ENCODE peak calls at places on chromosomes 13 and 19, in four cellular contexts. J, S, N and Y are unnamed samples. For H3K36me3, the result is how much of the 10 kb centered on the place peaks cover.

GRCh38 chr13:42215578-42216421 is 56.2 kb upstream of the AKAP11 start:
- DNase-seq in J (peak), S (peak), N (peak), Y (peak)

GRCh38 chr13:52454459-52454824 is 836 bp upstream of the CKAP2 start:
- DNase-seq in J (peak), S (peak), N (peak), Y (no peak)

GRCh38 chr13:23794267-23795161 is 94.7 kb downstream of the MIPEP start:
- DNase-seq in J (no peak), S (peak), N (no peak), Y (no peak)

GRCh38 chr13:20439261-20439660 is 86.4 kb downstream of the CRYL1 start:
- DNase-seq in J (no peak), S (peak), N (no peak), Y (no peak)

GRCh38 chr13:45833663-45834062 is 17.9 kb downstream of the SIAH3 start:
- DNase-seq in J (peak), S (peak), N (no peak), Y (peak)

GRCh38 chr19:54694648-54695047 is 29.6 kb upstream of the KIR3DL3 start:
- DNase-seq in J (no peak), S (no peak), N (no peak), Y (no peak)

GRCh38 chr13:21895769-21896168 is 224.9 kb downstream of the FGF9 start:
- DNase-seq in J (no peak), S (no peak), N (no peak), Y (no peak)

GRCh38 chr19:48468806-48469055 is 438 bp upstream of the CYTH2 start:
- DNase-seq in J (no peak), S (no peak), N (no peak), Y (no peak)

GRCh38 chr19:31963741-31964140 is 381.7 kb upstream of the ZNF507 start:
- DNase-seq in J (no peak), S (no peak), N (no peak), Y (no peak)

GRCh38 chr19:18660051-18660910 is 23.2 kb upstream of the CRTC1 start:
- DNase-seq in J (no peak), S (peak), N (no peak), Y (no peak)

GRCh38 chr13:23631676-23632622 is 61.7 kb downstream of the TNFRSF19 start:
- DNase-seq in J (no peak), S (no peak), N (peak), Y (no peak)

GRCh38 chr19:33134571-33135041 is 2.7 kb downstream of the WDR88 start:
- DNase-seq in J (no peak), S (no peak), N (peak), Y (no peak)

GRCh38 chr13:98888222-98888889 is 89.5 kb downstream of the DOCK9 start:
- DNase-seq in J (no peak), S (no peak), N (no peak), Y (no peak)

GRCh38 chr13:52851153-52851962 is 2.9 kb upstream of the PCDH8 start:
- DNase-seq in J (peak), S (peak), N (peak), Y (peak)

GRCh38 chr13:30810261-30810701 is 74.9 kb downstream of the ALOX5AP start:
- DNase-seq in J (no peak), S (no peak), N (no peak), Y (no peak)

GRCh38 chr19:42277821-42278809 is 9.1 kb downstream of the CIC start:
- DNase-seq in J (peak), S (peak), N (no peak), Y (no peak)

GRCh38 chr13:22915442-22916082 is 265.2 kb upstream of the SGCG start:
- DNase-seq in J (peak), S (peak), N (peak), Y (peak)

GRCh38 chr19:35713904-35714440 is 3.8 kb upstream of the KMT2B start:
- DNase-seq in J (no peak), S (no peak), N (no peak), Y (no peak)

GRCh38 chr19:33941133-33941532 is 144.5 kb downstream of the KCTD15 start:
- DNase-seq in J (no peak), S (no peak), N (no peak), Y (no peak)

GRCh38 chr13:97577026-97577425 is 143.1 kb downstream of the RAP2A start:
- DNase-seq in J (no peak), S (no peak), N (no peak), Y (no peak)

GRCh38 chr19:35126624-35126959 is 8.3 kb downstream of the LGI4 start:
- DNase-seq in J (no peak), S (no peak), N (peak), Y (no peak)

GRCh38 chr19:40283414-40284250 is 1.5 kb downstream of the AKT2 start:
- DNase-seq in J (peak), S (no peak), N (no peak), Y (no peak)

GRCh38 chr13:46160474-46161066 is 21.4 kb downstream of the LCP1 start:
- DNase-seq in J (peak), S (peak), N (peak), Y (peak)

GRCh38 chr19:42272989-42273406 is 3.9 kb downstream of the CIC start:
- DNase-seq in J (no peak), S (no peak), N (no peak), Y (no peak)

GRCh38 chr13:75635621-75636338 is at the start of gene LMO7:
- DNase-seq in J (peak), S (peak), N (peak), Y (peak)

GRCh38 chr19:50708179-50708879 is 11.3 kb downstream of the SHANK1 start:
- DNase-seq in J (no peak), S (no peak), N (no peak), Y (no peak)

GRCh38 chr19:54145541-54146158 is 8.1 kb downstream of the CNOT3 start:
- DNase-seq in J (no peak), S (no peak), N (no peak), Y (no peak)

GRCh38 chr13:47110833-47111240 is 214.0 kb upstream of the HTR2A start:
- DNase-seq in J (no peak), S (no peak), N (no peak), Y (no peak)

GRCh38 chr19:57280913-57281425 is 684 bp downstream of the ZNF460 start:
- DNase-seq in J (peak), S (peak), N (no peak), Y (peak)

GRCh38 chr13:101751488-101751887 is 299.0 kb downstream of the ITGBL1 start:
- DNase-seq in J (peak), S (peak), N (no peak), Y (peak)

GRCh38 chr13:24280722-24281121 is 28.7 kb upstream of the C1QTNF9 start:
- DNase-seq in J (no peak), S (no peak), N (no peak), Y (no peak)

GRCh38 chr13:94878721-94879120 is 166.4 kb upstream of the SOX21 start:
- DNase-seq in J (no peak), S (no peak), N (no peak), Y (no peak)

GRCh38 chr13:95643471-95643813 is 1.1 kb downstream of the DZIP1 start:
- DNase-seq in J (peak), S (peak), N (peak), Y (no peak)

GRCh38 chr19:42076375-42076944 is 494 bp downstream of the ZNF574 start:
- DNase-seq in J (no peak), S (no peak), N (no peak), Y (peak)

GRCh38 chr13:114339779-114340534 is 25.7 kb downstream of the CHAMP1 start:
- DNase-seq in J (no peak), S (peak), N (no peak), Y (peak)

GRCh38 chr13:23268441-23268840 is 87.7 kb downstream of the SGCG start:
- DNase-seq in J (no peak), S (no peak), N (no peak), Y (no peak)

GRCh38 chr19:17109962-17110598 is 34.5 kb downstream of the MYO9B start:
- DNase-seq in J (no peak), S (no peak), N (no peak), Y (no peak)

GRCh38 chr13:76939215-76939614 is 9.1 kb upstream of the ACOD1 start:
- DNase-seq in J (no peak), S (peak), N (no peak), Y (peak)

DNA sequence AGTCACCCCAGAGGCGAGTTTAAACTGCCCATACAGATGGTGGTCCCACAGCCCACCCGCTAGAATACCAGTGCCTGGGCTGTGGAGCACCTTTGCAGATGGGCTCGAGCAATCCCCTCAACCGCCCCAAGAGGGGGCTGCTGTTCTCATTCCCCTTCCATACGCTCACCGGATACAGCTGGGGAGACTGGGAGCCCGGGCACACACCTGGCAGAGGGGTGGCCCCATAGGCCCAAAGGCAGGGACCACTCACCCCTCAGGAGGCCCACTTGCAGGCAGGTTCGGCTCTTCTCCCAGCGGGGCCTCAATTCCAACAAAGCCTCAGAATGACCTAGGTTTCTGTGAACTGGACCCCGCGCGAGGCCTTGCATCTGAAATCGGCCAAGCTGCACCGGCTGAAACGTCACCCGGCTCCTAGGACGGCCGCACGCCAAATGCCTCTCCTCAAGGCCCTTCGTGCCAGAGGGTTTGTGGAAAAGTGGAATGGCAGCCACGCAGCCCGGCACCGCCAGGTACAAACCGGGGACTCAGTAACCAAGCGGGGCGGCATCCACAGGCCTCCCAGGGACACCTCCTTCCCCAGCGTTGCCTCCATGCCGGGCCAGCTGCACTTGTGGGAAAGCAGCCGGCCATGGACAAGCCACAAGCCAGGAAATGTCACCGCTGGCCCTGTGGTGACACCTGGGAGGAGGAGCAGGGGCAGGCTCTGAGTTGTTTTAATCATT is 18.7 kb downstream of the MLLT1 start:
- DNase-seq in J (peak), S (no peak), N (peak), Y (peak)
- H3K36me3 ChIP-seq in J (under half), S (under half), N (under half), Y (under half)

DNA sequence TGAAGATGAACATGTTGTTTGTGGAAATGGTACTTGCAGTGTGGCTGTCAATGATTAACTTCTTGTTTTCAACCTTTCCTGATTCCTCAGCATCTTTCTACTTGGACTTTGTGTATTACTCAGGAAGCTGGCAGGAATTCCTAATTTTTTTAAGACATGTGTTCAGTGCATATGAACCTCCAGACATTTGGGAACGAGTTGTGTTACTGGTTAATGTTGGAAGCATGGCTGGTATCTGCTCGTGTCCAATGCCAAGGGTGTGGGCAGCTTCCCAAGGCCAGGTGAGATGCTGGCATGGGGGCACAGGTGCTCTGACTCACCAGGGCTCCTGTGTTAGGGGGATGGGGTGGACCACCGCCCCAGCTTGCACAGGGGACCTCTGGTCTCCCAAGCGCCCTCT is 61.1 kb upstream of the MCF2L start:
- DNase-seq in J (no peak), S (no peak), N (no peak), Y (no peak)
- TF ChIP-seq CTCF in J (no peak), S (no peak), N (no peak), Y (no peak)

GRCh38 chr19:1457031-1457739 is 7.3 kb downstream of the APC2 start:
- DNase-seq in J (no peak), S (no peak), N (peak), Y (no peak)
- TF ChIP-seq EZH2 in J (peak), S (peak), N (no peak), Y (no peak)

GRCh38 chr19:13132471-13133166 is 14.6 kb downstream of the NACC1 start:
- DNase-seq in J (peak), S (peak), N (no peak), Y (no peak)
- H3K36me3 ChIP-seq in J (under half), S (under half), N (under half), Y (under half)

GRCh38 chr19:47309608-47310007 is at the start of gene C5AR1:
- DNase-seq in J (no peak), S (no peak), N (no peak), Y (no peak)

GRCh38 chr19:47302249-47302648 is 7.4 kb upstream of the C5AR1 start:
- DNase-seq in J (no peak), S (no peak), N (no peak), Y (no peak)

GRCh38 chr19:47309038-47309437 is 623 bp upstream of the C5AR1 start:
- DNase-seq in J (no peak), S (peak), N (no peak), Y (peak)

GRCh38 chr19:47306303-47306702 is 3.4 kb upstream of the C5AR1 start:
- DNase-seq in J (no peak), S (no peak), N (no peak), Y (no peak)

GRCh38 chr19:47305309-47305751 is 4.3 kb upstream of the C5AR1 start:
- DNase-seq in J (peak), S (peak), N (peak), Y (peak)
- TF ChIP-seq CTCF in J (peak), S (peak), N (peak), Y (peak)

GRCh38 chr13:72686766-72687165 is 40.7 kb downstream of the MZT1 start:
- DNase-seq in J (no peak), S (peak), N (no peak), Y (no peak)
- TF ChIP-seq EZH2 in J (no peak), S (no peak), N (no peak), Y (no peak)